ENCODE peak calls at places on chromosome 18, in six cellular contexts. U is CD8-positive, alpha-beta memory T cell; N is Karpas-422; T is neuronal stem cell; M is neural progenitor cell; K is cardiac muscle cell. A is an unnamed sample. For H3K9me3, the result is how much of the 10 kb centered on the place peaks cover.

GRCh38 chr18:7174359-7175107 is 56.4 kb upstream of the LRRC30 start:
- DNase-seq in U (no peak), N (no peak), T (no peak), M (peak), K (peak), A (no peak)

GRCh38 chr18:76621782-76622495 is 126.9 kb upstream of the ZNF516 start:
- DNase-seq in U (no peak), N (no peak), T (no peak), M (no peak), K (peak), A (no peak)

GRCh38 chr18:2692508-2692907 is 37.0 kb downstream of the SMCHD1 start:
- DNase-seq in U (no peak), N (no peak), T (no peak), M (no peak), K (no peak), A (no peak)

GRCh38 chr18:10027031-10027430 is 113.2 kb downstream of the VAPA start:
- DNase-seq in U (no peak), N (no peak), T (no peak), M (no peak), K (no peak), A (no peak)

GRCh38 chr18:36448384-36449290 is 151.1 kb downstream of the FHOD3 start:
- DNase-seq in U (no peak), N (peak), T (peak), M (peak), K (no peak), A (no peak)

GRCh38 chr18:69885841-69886531 is 61.7 kb downstream of the CD226 start:
- DNase-seq in U (no peak), N (no peak), T (no peak), M (no peak), K (no peak), A (peak)

GRCh38 chr18:7438631-7439030 is 128.5 kb upstream of the PTPRM start:
- DNase-seq in U (no peak), N (no peak), T (no peak), M (no peak), K (no peak), A (no peak)

GRCh38 chr18:45386256-45386655 is 229.0 kb upstream of the SLC14A2 start:
- DNase-seq in U (no peak), N (peak), T (peak), M (peak), K (peak), A (no peak)

GRCh38 chr18:36211612-36212065 is 24.3 kb downstream of the MOCOS start:
- DNase-seq in U (no peak), N (no peak), T (no peak), M (no peak), K (no peak), A (no peak)

GRCh38 chr18:77173274-77174030 is 40.9 kb upstream of the MBP start:
- DNase-seq in U (no peak), N (no peak), T (no peak), M (no peak), K (no peak), A (no peak)

GRCh38 chr18:3970929-3971328 is 484.2 kb downstream of the DLGAP1 start:
- DNase-seq in U (no peak), N (peak), T (no peak), M (no peak), K (no peak), A (no peak)

GRCh38 chr18:36298113-36298701 is 694 bp downstream of the FHOD3 start:
- DNase-seq in U (no peak), N (no peak), T (peak), M (peak), K (no peak), A (no peak)

GRCh38 chr18:75211002-75211621 is 515 bp downstream of the TSHZ1 start:
- DNase-seq in U (no peak), N (peak), T (peak), M (peak), K (peak), A (peak)

GRCh38 chr18:32010124-32010745 is 8.4 kb upstream of the RNF125 start:
- DNase-seq in U (no peak), N (no peak), T (no peak), M (no peak), K (no peak), A (no peak)

GRCh38 chr18:36382854-36383253 is 85.3 kb downstream of the FHOD3 start:
- DNase-seq in U (no peak), N (no peak), T (no peak), M (no peak), K (no peak), A (no peak)

GRCh38 chr18:5197032-5197434 is at the start of gene AKAIN1:
- DNase-seq in U (no peak), N (no peak), T (peak), M (peak), K (peak), A (no peak)

GRCh38 chr18:65352183-65352582 is 398.6 kb upstream of the CDH7 start:
- DNase-seq in U (no peak), N (no peak), T (no peak), M (no peak), K (no peak), A (no peak)

GRCh38 chr18:55250729-55251128 is 291.5 kb upstream of the CCDC68 start:
- DNase-seq in U (no peak), N (no peak), T (no peak), M (no peak), K (no peak), A (no peak)

GRCh38 chr18:41391616-41392610 is 563.1 kb upstream of the PIK3C3 start:
- DNase-seq in U (no peak), N (peak), T (peak), M (peak), K (peak), A (no peak)
- H3K4me3 ChIP-seq in U (no peak), N (peak), T (no peak), M (peak), K (no peak), A (no peak)

DNA sequence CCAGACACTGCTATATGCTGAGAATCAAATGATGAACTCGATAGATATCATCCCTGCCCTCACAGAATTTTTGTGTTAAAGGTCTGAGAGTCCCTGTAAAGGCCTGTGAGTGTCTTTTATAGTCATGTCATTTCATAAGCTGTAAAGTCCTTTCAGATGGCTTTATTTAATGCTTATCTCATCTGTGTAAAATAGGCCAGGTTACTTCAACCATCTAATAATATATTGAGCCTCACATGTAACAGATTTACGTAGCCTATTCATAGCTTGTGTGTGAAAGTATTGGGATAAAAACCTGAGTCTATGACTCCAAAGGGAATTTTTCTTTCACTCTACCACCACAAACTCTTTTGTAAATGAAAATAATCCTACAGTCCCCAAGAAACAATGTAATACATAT is 672.0 kb upstream of the SYT4 start:
- DNase-seq in U (no peak), N (no peak), T (no peak), M (no peak), K (no peak), A (no peak)
- H3K9me3 ChIP-seq in U (under half), N (under half), T (under half), M (under half), K (under half), A (under half)

GRCh38 chr18:48571619-48572384 is 33.0 kb downstream of the CTIF start:
- DNase-seq in U (no peak), N (no peak), T (no peak), M (no peak), K (peak), A (no peak)
- H3K27ac ChIP-seq in U (no peak), N (no peak), T (no peak), M (no peak), K (no peak), A (no peak)

DNA sequence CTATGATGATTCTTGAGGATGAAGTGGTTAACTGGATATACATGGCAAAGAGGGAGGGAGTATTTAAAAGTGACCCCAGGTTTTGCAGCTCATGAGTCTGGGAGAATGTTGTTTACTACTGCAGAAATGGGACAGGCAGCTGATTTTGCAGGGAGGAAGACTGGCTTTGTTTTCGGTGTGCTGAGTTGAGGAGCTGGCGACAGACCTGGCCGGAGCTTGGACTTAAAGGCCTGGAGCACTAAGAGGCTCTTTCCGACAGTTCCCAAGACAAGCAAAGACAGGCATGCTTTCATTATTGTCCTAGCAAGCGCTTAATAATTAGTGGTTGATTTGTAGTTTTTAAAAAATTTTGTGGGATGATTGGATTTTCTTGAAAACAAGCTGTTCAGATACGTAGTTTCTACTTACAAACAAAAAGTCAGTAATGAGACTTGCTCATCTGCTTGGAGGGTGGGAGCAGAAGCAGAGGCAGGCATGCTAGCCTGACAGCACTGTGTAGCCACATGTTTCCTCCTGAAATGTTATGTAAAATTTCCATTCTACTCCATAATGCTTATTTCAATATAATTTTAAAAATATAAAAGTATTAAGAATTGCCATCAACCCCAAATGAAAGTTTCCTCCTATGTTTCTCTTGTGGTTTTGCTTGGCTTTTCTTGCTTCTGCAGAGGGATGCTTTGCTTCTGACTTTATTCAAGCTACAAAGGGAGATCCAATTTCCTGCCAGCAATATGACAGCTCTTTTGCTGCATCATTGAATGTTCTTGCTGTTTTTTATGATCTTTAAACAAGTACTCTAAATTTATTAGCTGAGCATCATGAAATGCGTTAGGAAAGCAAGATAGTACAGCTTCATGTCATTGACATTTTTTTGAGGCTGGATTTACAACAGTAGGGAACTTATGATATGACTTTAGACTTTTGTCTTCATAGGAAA is 75.8 kb downstream of the PHLPP1 start:
- DNase-seq in U (no peak), N (no peak), T (no peak), M (no peak), K (peak), A (no peak)
- H3K4me3 ChIP-seq in U (no peak), N (no peak), T (no peak), M (no peak), K (no peak), A (no peak)

GRCh38 chr18:48543228-48543627 is 4.4 kb downstream of the CTIF start:
- DNase-seq in U (no peak), N (no peak), T (no peak), M (peak), K (no peak), A (no peak)
- H3K9me3 ChIP-seq in U (under half), N (under half), T (under half), M (under half), K (under half), A (under half)

DNA sequence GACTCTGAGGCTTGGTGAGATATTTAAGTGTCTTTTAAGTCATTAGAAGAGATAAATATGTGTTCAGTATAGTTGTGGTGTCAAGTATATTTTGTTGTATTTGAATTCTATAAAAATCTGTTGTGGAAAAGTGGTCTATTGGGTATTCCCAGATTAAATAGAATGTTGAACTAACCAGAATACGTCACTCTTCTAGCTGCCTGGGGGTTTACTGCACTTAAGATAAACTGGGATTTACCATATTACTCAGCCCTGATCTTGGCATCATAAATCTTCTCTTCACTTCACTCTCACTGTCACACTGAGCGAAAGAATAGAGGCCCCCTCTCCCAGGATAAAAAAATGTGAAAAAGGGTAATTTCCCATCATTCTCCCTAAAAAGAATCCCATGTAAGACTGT is 129.8 kb downstream of the BCL2 start:
- DNase-seq in U (no peak), N (no peak), T (no peak), M (no peak), K (no peak), A (no peak)
- H3K27ac ChIP-seq in U (no peak), N (no peak), T (no peak), M (no peak), K (no peak), A (no peak)

GRCh38 chr18:22176282-22176621 is 6.9 kb downstream of the GATA6 start:
- DNase-seq in U (no peak), N (no peak), T (no peak), M (no peak), K (no peak), A (no peak)
- H3K4me3 ChIP-seq in U (no peak), N (no peak), T (no peak), M (no peak), K (peak), A (no peak)

DNA sequence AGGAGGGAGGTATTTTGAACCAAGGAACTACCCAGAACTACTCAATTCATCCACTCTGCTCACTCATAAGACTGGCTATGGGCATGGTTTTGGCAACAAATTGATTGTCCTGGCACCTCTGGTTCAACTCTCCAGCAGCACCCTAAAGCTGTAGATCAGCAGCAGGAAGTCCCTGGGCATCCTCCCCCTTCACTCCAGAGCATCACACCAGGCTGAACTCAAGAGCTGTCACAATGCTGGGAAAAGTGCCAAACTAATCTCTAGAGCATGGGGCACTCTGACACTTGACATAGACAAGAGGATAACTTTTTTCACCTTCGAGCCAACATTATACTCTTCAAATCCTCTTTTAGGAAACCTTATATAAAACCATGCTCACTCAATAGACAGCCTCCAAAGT is 154.1 kb upstream of the RBBP8 start:
- DNase-seq in U (no peak), N (no peak), T (no peak), M (no peak), K (peak), A (no peak)
- H3K9me3 ChIP-seq in U (under half), N (under half), T (under half), M (under half), K (under half), A (under half)

DNA sequence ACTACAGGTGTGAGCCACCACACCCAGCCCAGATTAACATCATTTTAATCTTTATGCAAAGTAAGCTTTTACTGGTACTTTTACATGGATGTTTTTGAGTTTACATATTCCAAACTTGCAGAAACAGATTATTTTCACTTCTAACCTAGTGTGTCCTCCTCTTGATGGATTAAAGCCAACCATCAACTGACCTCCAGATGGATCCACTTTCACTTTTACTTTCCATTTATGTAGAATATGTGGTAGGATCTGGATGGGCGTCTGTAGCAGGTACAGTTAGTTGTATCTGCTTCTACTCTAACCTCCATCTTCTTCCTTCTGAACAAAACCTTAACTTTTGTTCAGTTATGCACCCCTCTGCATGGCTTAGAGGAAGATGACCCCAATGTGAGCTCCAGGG is 264.1 kb downstream of the CDH20 start:
- DNase-seq in U (no peak), N (no peak), T (no peak), M (no peak), K (no peak), A (no peak)
- H3K27ac ChIP-seq in U (no peak), N (no peak), T (no peak), M (no peak), K (no peak), A (no peak)

A was measured in CD4-positive, alpha-beta memory T cell.